ENCODE peak calls at places on chromosome 13, in nine cellular contexts. L is cardiac fibroblast; Y is Daoy; M is LHCN-M2; H is aorta; R is stimulated activated CD4-positive, alpha-beta T cell treated with anti-CD3 and anti-CD28 coated beads, Interleukin-4, amount 100 ng/mL, for 1 hour; F is osteoblast; I is NCI-H748 treated with DMSO at 0.1 percent for 48 hours; U is NCI-H460. N is an unnamed sample.

GRCh38 chr13:100833427-100833826 is 158.8 kb upstream of the TMTC4 start:
- DNase-seq in L (no peak), Y (no peak), M (no peak), H (no peak), R (no peak), F (no peak), I (no peak), U (no peak), N (no peak)

GRCh38 chr13:18232298-18232993 is 949.2 kb downstream of the TUBA3C start:
- DNase-seq in L (no peak), Y (no peak), M (no peak), H (no peak), R (no peak), F (no peak), I (no peak), U (no peak), N (no peak)

GRCh38 chr13:44575741-44576395 is at the start of gene TSC22D1:
- DNase-seq in L (peak), Y (peak), M (peak), H (peak), R (peak), F (peak), I (peak), U (no peak), N (peak)

GRCh38 chr13:92514420-92515125 is 712.0 kb upstream of the GPC6 start:
- DNase-seq in L (no peak), Y (no peak), M (no peak), H (no peak), R (no peak), F (no peak), I (no peak), U (no peak), N (no peak)

GRCh38 chr13:75468098-75468497 is 13.9 kb downstream of the TBC1D4 start:
- DNase-seq in L (peak), Y (no peak), M (peak), H (no peak), R (no peak), F (peak), I (no peak), U (no peak), N (no peak)

GRCh38 chr13:75461314-75461713 is 20.7 kb downstream of the TBC1D4 start:
- DNase-seq in L (no peak), Y (no peak), M (no peak), H (no peak), R (no peak), F (no peak), I (no peak), U (no peak), N (no peak)

GRCh38 chr13:66532146-66532545 is 698.0 kb downstream of the PCDH9 start:
- DNase-seq in L (peak), Y (no peak), M (peak), H (no peak), R (no peak), F (peak), I (no peak), U (no peak), N (no peak)

GRCh38 chr13:100330662-100331061 is 241.8 kb downstream of the PCCA start:
- DNase-seq in L (peak), Y (no peak), M (peak), H (no peak), R (no peak), F (no peak), I (no peak), U (no peak), N (no peak)

GRCh38 chr13:25862156-25862555 is 189.7 kb downstream of the SHISA2 start:
- DNase-seq in L (no peak), Y (no peak), M (no peak), H (no peak), R (no peak), F (no peak), I (no peak), U (no peak), N (no peak)

GRCh38 chr13:47661076-47661475 is 340.0 kb downstream of the SUCLA2 start:
- DNase-seq in L (peak), Y (peak), M (peak), H (no peak), R (no peak), F (no peak), I (no peak), U (no peak), N (no peak)

GRCh38 chr13:33349314-33349995 is 63.9 kb upstream of the STARD13 start:
- DNase-seq in L (no peak), Y (peak), M (peak), H (peak), R (no peak), F (peak), I (no peak), U (no peak), N (peak)

GRCh38 chr13:42788601-42789000 is 7.2 kb downstream of the FAM216B start:
- DNase-seq in L (no peak), Y (no peak), M (no peak), H (no peak), R (no peak), F (no peak), I (no peak), U (no peak), N (no peak)

GRCh38 chr13:109968876-109969577 is 182.6 kb upstream of the IRS2 start:
- DNase-seq in L (peak), Y (no peak), M (no peak), H (no peak), R (no peak), F (no peak), I (no peak), U (no peak), N (peak)

GRCh38 chr13:97659602-97660001 is 225.6 kb downstream of the RAP2A start:
- DNase-seq in L (peak), Y (no peak), M (peak), H (no peak), R (no peak), F (no peak), I (peak), U (no peak), N (no peak)

GRCh38 chr13:30065181-30065580 is 214.8 kb upstream of the UBL3 start:
- DNase-seq in L (no peak), Y (no peak), M (no peak), H (no peak), R (no peak), F (no peak), I (no peak), U (no peak), N (no peak)

GRCh38 chr13:64723735-64724134 is 2506.4 kb downstream of the PCDH9 start:
- DNase-seq in L (peak), Y (no peak), M (peak), H (no peak), R (no peak), F (no peak), I (no peak), U (peak), N (no peak)

GRCh38 chr13:99382428-99383133 is 75.4 kb upstream of the GPR183 start:
- DNase-seq in L (no peak), Y (no peak), M (peak), H (no peak), R (no peak), F (no peak), I (no peak), U (no peak), N (no peak)

GRCh38 chr13:36601186-36601585 is 72.6 kb upstream of the SERTM1 start:
- DNase-seq in L (no peak), Y (peak), M (no peak), H (no peak), R (no peak), F (no peak), I (no peak), U (no peak), N (no peak)

GRCh38 chr13:86572115-86572514 is 772.9 kb upstream of the SLITRK6 start:
- DNase-seq in L (peak), Y (peak), M (peak), H (no peak), R (no peak), F (no peak), I (no peak), U (peak), N (no peak)

GRCh38 chr13:111893071-111893606 is 173.8 kb upstream of the SOX1 start:
- DNase-seq in L (no peak), Y (peak), M (no peak), H (peak), R (no peak), F (no peak), I (peak), U (no peak), N (no peak)

GRCh38 chr13:84446972-84447700 is 564.9 kb upstream of the SLITRK1 start:
- DNase-seq in L (peak), Y (no peak), M (peak), H (no peak), R (no peak), F (no peak), I (no peak), U (no peak), N (no peak)

GRCh38 chr13:92103673-92104296 is 705.4 kb downstream of the GPC5 start:
- DNase-seq in L (peak), Y (no peak), M (no peak), H (no peak), R (no peak), F (no peak), I (peak), U (no peak), N (no peak)

GRCh38 chr13:70310720-70311119 is 202.5 kb upstream of the KLHL1 start:
- DNase-seq in L (peak), Y (no peak), M (no peak), H (no peak), R (no peak), F (no peak), I (peak), U (peak), N (no peak)

GRCh38 chr13:66835040-66835628 is 395.0 kb downstream of the PCDH9 start:
- DNase-seq in L (peak), Y (peak), M (peak), H (no peak), R (no peak), F (no peak), I (peak), U (no peak), N (peak)

GRCh38 chr13:42602910-42603309 is 29.0 kb downstream of the TNFSF11 start:
- DNase-seq in L (peak), Y (no peak), M (no peak), H (no peak), R (no peak), F (no peak), I (no peak), U (no peak), N (no peak)

GRCh38 chr13:25232937-25233515 is 54.3 kb downstream of the MTMR6 start:
- DNase-seq in L (peak), Y (no peak), M (peak), H (no peak), R (no peak), F (no peak), I (peak), U (peak), N (no peak)

GRCh38 chr13:38535271-38535670 is 151.6 kb upstream of the FREM2 start:
- DNase-seq in L (no peak), Y (no peak), M (no peak), H (no peak), R (no peak), F (no peak), I (peak), U (no peak), N (no peak)

GRCh38 chr13:51971520-51972426 is 39.5 kb downstream of the ATP7B start:
- DNase-seq in L (no peak), Y (no peak), M (no peak), H (no peak), R (no peak), F (no peak), I (peak), U (no peak), N (no peak)

GRCh38 chr13:106443625-106444024 is 91.8 kb downstream of the EFNB2 start:
- DNase-seq in L (no peak), Y (no peak), M (no peak), H (no peak), R (no peak), F (no peak), I (no peak), U (no peak), N (no peak)

GRCh38 chr13:19818223-19818842 is 35.6 kb upstream of the PSPC1 start:
- DNase-seq in L (peak), Y (peak), M (no peak), H (peak), R (peak), F (peak), I (no peak), U (no peak), N (peak)

GRCh38 chr13:38680912-38681311 is 6.0 kb upstream of the FREM2 start:
- DNase-seq in L (no peak), Y (no peak), M (no peak), H (no peak), R (no peak), F (no peak), I (no peak), U (no peak), N (no peak)

GRCh38 chr13:48221301-48222190 is 11.5 kb upstream of the ITM2B start:
- DNase-seq in L (no peak), Y (no peak), M (peak), H (no peak), R (no peak), F (peak), I (no peak), U (no peak), N (no peak)

N was measured in left ventricle myocardium inferior.